ENCODE peak calls at places on chromosome 7, in eight cellular contexts. I is left lung; Q is CD4-positive, CD25-positive, alpha-beta regulatory T cell; K is fibroblast of lung; C is adipocyte; V is cardiac muscle cell; W is psoas muscle; F is CD4-positive, alpha-beta memory T cell. X is an unnamed sample.

GRCh38 chr7:128361463-128362441 is at the start of gene PRRT4:
- DNase-seq in I (no peak), Q (no peak), K (no peak), C (peak; percentile 70), V (peak; percentile 38), W (peak; percentile 77), F (peak; percentile 67), X (peak; percentile 68)

GRCh38 chr7:118040562-118040961 is 143.4 kb upstream of the LSM8 start:
- DNase-seq in I (no peak), Q (no peak), K (no peak), C (no peak), V (no peak), W (no peak), F (no peak), X (no peak)

GRCh38 chr7:42090806-42091205 is 146.2 kb downstream of the GLI3 start:
- DNase-seq in I (no peak), Q (no peak), K (no peak), C (no peak), V (no peak), W (no peak), F (no peak), X (no peak)

GRCh38 chr7:141954334-141954733 is 7.6 kb upstream of the CLEC5A start:
- DNase-seq in I (no peak), Q (no peak), K (no peak), C (no peak), V (no peak), W (no peak), F (no peak), X (no peak)

GRCh38 chr7:69858471-69858870 is 260.2 kb downstream of the AUTS2 start:
- DNase-seq in I (no peak), Q (no peak), K (no peak), C (no peak), V (no peak), W (no peak), F (no peak), X (no peak)

GRCh38 chr7:155533120-155533826 is 13.1 kb downstream of the CNPY1 start:
- DNase-seq in I (no peak), Q (no peak), K (no peak), C (no peak), V (peak; percentile 2), W (no peak), F (no peak), X (no peak)

GRCh38 chr7:111384065-111384891 is 178.0 kb downstream of the IMMP2L start:
- DNase-seq in I (no peak), Q (no peak), K (peak; percentile 45), C (peak; percentile 70), V (peak; percentile 40), W (no peak), F (no peak), X (no peak)

GRCh38 chr7:46565257-46565656 is 644.2 kb upstream of the IGFBP3 start:
- DNase-seq in I (no peak), Q (no peak), K (no peak), C (no peak), V (no peak), W (no peak), F (no peak), X (no peak)

GRCh38 chr7:44962483-44963251 is 16.1 kb downstream of the MYO1G start:
- DNase-seq in I (no peak), Q (no peak), K (peak; percentile 47), C (peak; percentile 47), V (peak; percentile 48), W (no peak), F (no peak), X (no peak)

GRCh38 chr7:40733111-40733510 is 598.3 kb downstream of the SUGCT start:
- DNase-seq in I (no peak), Q (no peak), K (peak; percentile 26), C (no peak), V (peak; percentile 11), W (no peak), F (no peak), X (no peak)

GRCh38 chr7:28346972-28347371 is 65.3 kb upstream of the CREB5 start:
- DNase-seq in I (no peak), Q (no peak), K (no peak), C (peak; percentile 74), V (no peak), W (no peak), F (no peak), X (no peak)

GRCh38 chr7:93812061-93812460 is 78.5 kb downstream of the TFPI2 start:
- DNase-seq in I (no peak), Q (no peak), K (no peak), C (no peak), V (no peak), W (no peak), F (no peak), X (no peak)

GRCh38 chr7:81645435-81645834 is 124.4 kb downstream of the HGF start:
- DNase-seq in I (no peak), Q (no peak), K (no peak), C (no peak), V (no peak), W (no peak), F (no peak), X (no peak)

GRCh38 chr7:3592438-3593134 is 291.5 kb downstream of the SDK1 start:
- DNase-seq in I (no peak), Q (no peak), K (no peak), C (peak; percentile 44), V (no peak), W (no peak), F (no peak), X (no peak)

GRCh38 chr7:88456490-88456889 is 149.8 kb upstream of the STEAP4 start:
- DNase-seq in I (no peak), Q (no peak), K (no peak), C (no peak), V (no peak), W (no peak), F (no peak), X (no peak)

GRCh38 chr7:12728192-12728538 is 40.7 kb downstream of the ARL4A start:
- DNase-seq in I (no peak), Q (no peak), K (no peak), C (no peak), V (peak; percentile 70), W (no peak), F (no peak), X (no peak)

GRCh38 chr7:109901916-109902315 is 1189.0 kb upstream of the LRRN3 start:
- DNase-seq in I (no peak), Q (no peak), K (peak; percentile 46), C (no peak), V (no peak), W (no peak), F (no peak), X (no peak)

GRCh38 chr7:153675141-153675540 is 377.1 kb upstream of the DPP6 start:
- DNase-seq in I (no peak), Q (no peak), K (no peak), C (no peak), V (no peak), W (no peak), F (no peak), X (no peak)

GRCh38 chr7:97971990-97972943 is 17.7 kb downstream of the OCM2 start:
- DNase-seq in I (peak; percentile 83), Q (peak; percentile 72), K (peak; percentile 69), C (peak; percentile 85), V (peak; percentile 75), W (peak; percentile 89), F (peak; percentile 84), X (peak; percentile 74)

GRCh38 chr7:97971120-97971989 is 18.6 kb downstream of the OCM2 start:
- DNase-seq in I (no peak), Q (no peak), K (peak; percentile 39), C (peak; percentile 33), V (peak; percentile 25), W (no peak), F (peak; percentile 43), X (no peak)

DNA sequence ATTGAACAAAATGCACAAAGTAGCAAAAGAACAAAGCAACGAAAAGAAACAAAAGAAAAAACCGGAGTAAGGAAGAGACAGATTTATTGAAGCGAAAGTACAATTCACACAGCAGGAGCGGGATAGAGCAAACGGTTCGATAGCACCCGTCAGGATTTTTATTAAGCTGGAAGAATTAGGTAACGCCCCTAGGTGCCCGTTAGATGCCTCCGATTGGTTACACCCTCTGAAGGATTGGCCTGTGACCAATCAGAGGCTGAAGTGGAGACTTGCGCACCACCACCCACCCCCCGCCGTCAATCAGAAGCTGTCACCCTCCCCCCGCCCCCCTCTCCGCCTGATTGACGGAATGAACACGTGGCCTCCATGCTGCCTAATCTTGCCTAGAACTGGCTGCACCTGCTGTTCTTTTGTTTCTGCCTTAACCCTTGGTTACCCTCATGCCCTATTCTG is 16.8 kb downstream of the OCM2 start:
- DNase-seq in I (no peak), Q (no peak), K (peak; percentile 1), C (no peak), V (no peak), W (no peak), F (no peak), X (no peak)
- H3K4me3 ChIP-seq in I (no peak overlapping the region), Q (no peak overlapping the region), K (no peak overlapping the region), C (no peak overlapping the region), V (peak overlapping the region; percentile 82), W (no peak overlapping the region), F (no peak overlapping the region), X (no peak overlapping the region)

GRCh38 chr7:76302299-76303056 is at the start of gene HSPB1:
- DNase-seq in I (peak; percentile 94), Q (peak; percentile 63), K (peak; percentile 89), C (peak; percentile 83), V (peak; percentile 95), W (peak; percentile 98), F (peak; percentile 65), X (peak; percentile 97)
- H3K4me1 ChIP-seq in I (peaks cover 25% of the 10 kb centered on the region), Q (peaks cover 15% of the 10 kb centered on the region), K (peaks cover 10% of the 10 kb centered on the region), C (peaks cover 36% of the 10 kb centered on the region), V (peaks cover 15% of the 10 kb centered on the region), W (peaks cover 43% of the 10 kb centered on the region), F (peaks cover 6% of the 10 kb centered on the region), X (peaks cover 22% of the 10 kb centered on the region)

GRCh38 chr7:74252893-74253292 is 1.3 kb downstream of the RFC2 start:
- DNase-seq in I (no peak), Q (no peak), K (no peak), C (no peak), V (no peak), W (no peak), F (no peak), X (no peak)

GRCh38 chr7:74256446-74257408 is 2.5 kb upstream of the RFC2 start:
- DNase-seq in I (no peak), Q (no peak), K (peak; percentile 66), C (peak; percentile 93), V (peak; percentile 95), W (no peak), F (no peak), X (peak; percentile 71)

GRCh38 chr7:74253331-74253730 is 868 bp downstream of the RFC2 start:
- DNase-seq in I (no peak), Q (no peak), K (no peak), C (no peak), V (no peak), W (no peak), F (no peak), X (no peak)

GRCh38 chr7:74254858-74255379 is 720 bp upstream of the RFC2 start:
- DNase-seq in I (no peak), Q (no peak), K (no peak), C (no peak), V (no peak), W (no peak), F (no peak), X (no peak)

GRCh38 chr7:74253975-74254857 is at the start of gene RFC2:
- DNase-seq in I (peak; percentile 97), Q (peak; percentile 93), K (peak; percentile 95), C (peak; percentile 98), V (peak; percentile 98), W (peak; percentile 99), F (peak; percentile 96), X (peak; percentile 98)
- H3K9me3 ChIP-seq in I (no peaks in the 10 kb centered on the region), Q (no peaks in the 10 kb centered on the region), K (no peaks in the 10 kb centered on the region), C (no peaks in the 10 kb centered on the region), V (no peaks in the 10 kb centered on the region), W (no peaks in the 10 kb centered on the region), F (no peaks in the 10 kb centered on the region), X (no peaks in the 10 kb centered on the region)

GRCh38 chr7:136869991-136870798 is 1.7 kb downstream of the CHRM2 start:
- DNase-seq in I (no peak), Q (no peak), K (peak; percentile 47), C (peak; percentile 66), V (peak; percentile 18), W (peak; percentile 36), F (no peak), X (no peak)
- H3K4me3 ChIP-seq in I (peak overlapping the region; percentile 7), Q (no peak overlapping the region), K (peak overlapping the region; percentile 88), C (peak overlapping the region; percentile 66), V (peak overlapping the region; percentile 81), W (no peak overlapping the region), F (no peak overlapping the region), X (no peak overlapping the region)